ENCODE peak calls at places on chromosomes 3 and 15, in ten cellular contexts. A is epithelial cell of esophagus, Q is thoracic aorta, X is astrocyte of the cerebellum, G is IMR-90, Y is astrocyte of the spinal cord, B is WERI-Rb-1, M is heart left ventricle, E is fibroblast of mammary gland, O is tibial artery. R is an unnamed sample.

GRCh38 chr3:102258666-102259227 is 176.1 kb upstream of the ZPLD1 start:
- DNase-seq in Y (no peak), M (no peak), X (no peak), B (no peak), O (no peak), E (no peak), A (no peak), G (no peak), Q (no peak), R (no peak)

GRCh38 chr3:115381573-115381912 is 234.5 kb upstream of the ZBTB20 start:
- DNase-seq in G (no peak), Q (no peak), A (no peak), O (no peak), E (no peak), M (peak), B (no peak), Y (no peak), X (no peak), R (no peak)

GRCh38 chr3:76383781-76384180 is 598.4 kb upstream of the ZNF717 start:
- DNase-seq in A (no peak), E (no peak), G (no peak), Q (no peak), M (no peak), O (no peak), X (no peak), B (peak), Y (no peak), R (peak)

GRCh38 chr15:36501063-36501678 is 78.3 kb upstream of the CDIN1 start:
- DNase-seq in B (peak), G (peak), A (peak), E (peak), X (peak), Q (no peak), O (no peak), Y (peak), M (peak), R (peak)

GRCh38 chr3:197371521-197372075 is 73.2 kb upstream of the DLG1 start:
- DNase-seq in G (no peak), B (peak), E (no peak), Y (peak), A (no peak), Q (no peak), O (no peak), M (no peak), X (no peak), R (no peak)

GRCh38 chr3:147773236-147773635 is 364.1 kb downstream of the ZIC1 start:
- DNase-seq in B (no peak), Y (no peak), O (no peak), A (no peak), X (no peak), G (no peak), Q (no peak), M (no peak), E (no peak), R (peak)

GRCh38 chr15:79122391-79122790 is 31.8 kb upstream of the RASGRF1 start:
- DNase-seq in B (no peak), X (no peak), E (no peak), O (no peak), A (no peak), Y (no peak), Q (no peak), M (no peak), G (no peak), R (no peak)

GRCh38 chr3:132545471-132545870 is 51.6 kb upstream of the ACKR4 start:
- DNase-seq in O (peak), G (no peak), M (no peak), X (no peak), B (no peak), Q (no peak), Y (no peak), A (no peak), E (peak), R (peak)

GRCh38 chr3:76652524-76652923 is 387.4 kb upstream of the ROBO2 start:
- DNase-seq in E (no peak), B (no peak), A (no peak), Q (no peak), Y (no peak), O (no peak), X (no peak), G (no peak), M (no peak), R (no peak)

GRCh38 chr15:96264351-96264798 is 66.1 kb upstream of the NR2F2 start:
- DNase-seq in O (no peak), X (no peak), B (no peak), M (no peak), Y (no peak), Q (no peak), G (no peak), A (peak), E (no peak), R (no peak)

GRCh38 chr15:31169558-31169957 is 68.0 kb upstream of the TRPM1 start:
- DNase-seq in Q (no peak), Y (no peak), B (no peak), E (no peak), G (no peak), X (no peak), M (no peak), O (no peak), A (no peak), R (no peak)

GRCh38 chr15:66941231-66941711 is 124.1 kb upstream of the SMAD3 start:
- DNase-seq in Q (no peak), O (peak), B (no peak), A (no peak), G (no peak), Y (no peak), E (peak), M (peak), X (no peak), R (no peak)

GRCh38 chr3:49298511-49298910 is 21.5 kb upstream of the C3orf62 start:
- DNase-seq in M (no peak), E (no peak), Y (no peak), B (no peak), Q (no peak), G (no peak), X (no peak), O (no peak), A (no peak), R (no peak)

GRCh38 chr3:59547874-59548273 is 498.0 kb upstream of the CFAP20DC start:
- DNase-seq in Q (no peak), A (peak), G (no peak), B (no peak), Y (no peak), X (no peak), O (no peak), M (no peak), E (no peak), R (no peak)

GRCh38 chr15:42106278-42106677 is 11.9 kb upstream of the PLA2G4D start:
- DNase-seq in M (no peak), X (no peak), O (no peak), A (no peak), Q (no peak), Y (no peak), G (no peak), B (no peak), E (no peak), R (no peak)

GRCh38 chr3:5569152-5569551 is 381.6 kb downstream of the EDEM1 start:
- DNase-seq in A (no peak), X (no peak), Q (no peak), E (no peak), O (no peak), Y (no peak), M (no peak), G (no peak), B (no peak), R (no peak)

GRCh38 chr15:64904189-64904588 is 7.5 kb upstream of the ANKDD1A start:
- DNase-seq in Q (no peak), Y (no peak), E (no peak), M (no peak), A (no peak), G (no peak), O (no peak), X (no peak), B (no peak), R (no peak)

GRCh38 chr15:56732881-56733130 is 503 bp downstream of the ZNF280D start:
- DNase-seq in E (no peak), A (no peak), G (no peak), Q (peak), O (peak), Y (peak), X (no peak), M (no peak), B (no peak), R (no peak)

GRCh38 chr3:39362812-39363211 is 20.4 kb upstream of the SLC25A38 start:
- DNase-seq in A (peak), E (no peak), G (no peak), Q (no peak), M (no peak), Y (no peak), X (no peak), B (no peak), O (no peak), R (no peak)

GRCh38 chr15:50884583-50884982 is 23.9 kb upstream of the AP4E1 start:
- DNase-seq in B (no peak), A (peak), Q (no peak), Y (no peak), X (no peak), M (no peak), O (no peak), E (peak), G (peak), R (no peak)

GRCh38 chr3:105970283-105970682 is 101.5 kb upstream of the CBLB start:
- DNase-seq in Y (peak), M (no peak), X (peak), Q (no peak), B (no peak), O (peak), E (peak), G (peak), A (peak), R (peak)

GRCh38 chr3:142098974-142099373 is 50.4 kb downstream of the TFDP2 start:
- DNase-seq in Q (no peak), E (no peak), G (peak), A (peak), Y (no peak), O (no peak), B (no peak), X (no peak), M (no peak), R (no peak)

GRCh38 chr3:55899887-55900286 is 412.8 kb upstream of the WNT5A start:
- DNase-seq in G (no peak), M (no peak), O (no peak), A (no peak), E (no peak), X (no peak), Q (no peak), Y (no peak), B (no peak), R (no peak)

GRCh38 chr15:70217246-70218160 is 119.8 kb upstream of the TLE3 start:
- DNase-seq in G (no peak), Q (no peak), E (no peak), Y (no peak), M (no peak), O (no peak), X (no peak), A (no peak), B (no peak), R (no peak)

GRCh38 chr15:64070965-64071851 is 22.4 kb downstream of the CIAO2A start:
- DNase-seq in Q (peak), B (no peak), M (no peak), X (no peak), E (peak), G (peak), Y (peak), A (peak), O (peak), R (peak)

GRCh38 chr3:99344216-99344615 is 294.2 kb upstream of the COL8A1 start:
- DNase-seq in Q (no peak), E (peak), M (no peak), G (peak), X (no peak), B (no peak), A (no peak), Y (peak), O (no peak), R (no peak)
- H3K4me3 ChIP-seq in Q (no peak), E (no peak), M (no peak), G (no peak), X (no peak), B (no peak), A (no peak), Y (no peak), O (no peak), R (no peak)

DNA sequence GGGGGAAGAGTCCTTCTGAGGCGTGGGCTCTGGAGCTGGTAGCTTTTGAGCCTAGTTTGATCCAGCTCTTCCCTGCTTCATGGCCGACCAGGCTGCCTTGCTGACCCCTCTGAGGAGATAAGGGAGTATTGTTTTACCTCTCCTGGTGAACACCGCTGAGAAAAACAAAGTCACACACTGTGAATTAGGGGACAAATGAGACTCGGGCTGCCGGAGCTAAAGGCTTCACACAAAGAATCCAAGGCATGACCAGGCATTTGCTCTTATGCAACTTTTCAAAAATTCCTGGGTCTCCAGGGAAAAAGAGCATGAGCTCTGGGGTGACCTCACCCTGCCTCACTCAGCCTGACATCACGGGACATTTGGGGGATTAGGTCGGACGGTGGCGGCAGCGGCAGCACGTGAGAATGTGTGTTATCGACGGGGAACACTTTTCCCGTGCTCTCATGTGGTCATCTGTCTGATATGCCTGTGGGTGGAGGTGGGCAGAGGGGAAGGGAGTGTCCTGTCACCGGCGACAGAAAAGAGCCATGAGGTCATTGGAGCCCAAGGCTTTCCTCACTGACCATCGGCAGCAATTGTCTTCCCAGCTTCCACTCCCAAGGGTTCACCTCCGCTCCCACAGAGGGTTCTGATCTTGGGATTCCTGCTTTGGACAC is 61.0 kb downstream of the TMEM44 start:
- DNase-seq in M (peak), B (no peak), X (peak), A (peak), E (peak), Q (peak), Y (peak), O (peak), G (peak), R (peak)
- H3K4me3 ChIP-seq in M (peak), B (no peak), X (no peak), A (no peak), E (no peak), Q (peak), Y (no peak), O (no peak), G (no peak), R (peak)

GRCh38 chr15:85582719-85583089 is 202.3 kb downstream of the AKAP13 start:
- DNase-seq in Q (no peak), E (peak), G (peak), Y (no peak), A (no peak), X (no peak), M (peak), O (peak), B (peak), R (peak)
- H3K4me3 ChIP-seq in Q (peak), E (peak), G (no peak), Y (no peak), A (no peak), X (no peak), M (peak), O (peak), B (no peak), R (peak)

GRCh38 chr3:175266478-175266877 is 407.3 kb downstream of the NAALADL2 start:
- DNase-seq in X (no peak), Q (no peak), B (no peak), M (no peak), E (peak), O (no peak), G (peak), A (peak), Y (peak), R (peak)
- H3K4me3 ChIP-seq in X (no peak), Q (no peak), B (no peak), M (no peak), E (no peak), O (no peak), G (no peak), A (no peak), Y (no peak), R (no peak)

DNA sequence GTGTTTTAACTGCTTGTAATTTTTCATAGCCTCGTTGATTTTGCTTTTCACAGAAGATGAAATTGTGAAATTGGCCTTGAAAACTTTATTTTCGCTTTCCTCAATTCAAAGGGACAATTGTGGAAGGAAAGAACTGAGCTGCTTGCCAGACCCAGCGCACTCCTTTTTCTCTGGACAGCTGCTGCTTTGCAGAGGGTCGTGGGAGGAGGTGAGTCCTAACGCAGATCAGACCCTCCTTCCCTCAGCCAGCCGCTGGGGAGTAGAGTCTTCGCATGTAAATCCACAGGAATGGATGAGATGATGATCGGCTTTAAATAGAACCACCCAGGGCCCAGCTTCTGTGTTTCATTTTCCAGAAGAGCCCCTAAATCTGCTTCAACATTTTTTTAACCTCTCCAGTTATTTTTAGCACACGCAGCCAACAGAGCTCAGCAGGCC is 42.7 kb upstream of the UBE2E1 start:
- DNase-seq in B (peak), M (peak), A (no peak), X (no peak), Q (no peak), O (no peak), G (peak), E (peak), Y (peak), R (peak)
- H3K4me3 ChIP-seq in B (no peak), M (peak), A (no peak), X (no peak), Q (peak), O (peak), G (peak), E (peak), Y (peak), R (peak)

R was measured in cardiac fibroblast.